ENCODE peak calls at places on chromosomes 2 and 18, in six cellular contexts. D is NCI-H446, C is GM19239, Q is non-pigmented ciliary epithelial cell, F is right lobe of liver, W is Kasumi-1. B is an unnamed sample.

GRCh38 chr18:45851196-45851925 is 25.9 kb downstream of the SIGLEC15 start:
- DNase-seq in F (no peak), C (no peak), W (no peak), Q (no peak), D (no peak), B (no peak)

GRCh38 chr2:144550916-144551315 is 31.0 kb upstream of the ZEB2 start:
- DNase-seq in F (no peak), W (no peak), D (no peak), Q (no peak), C (no peak), B (no peak)

GRCh38 chr2:120660771-120661459 is 74.8 kb upstream of the GLI2 start:
- DNase-seq in W (no peak), C (no peak), F (peak), D (no peak), Q (no peak), B (no peak)

GRCh38 chr2:38290332-38290731 is 86.7 kb downstream of the ATL2 start:
- DNase-seq in F (no peak), W (no peak), D (no peak), C (no peak), Q (no peak), B (no peak)

GRCh38 chr2:126876631-126877030 is 22.1 kb upstream of the TEX51 start:
- DNase-seq in C (no peak), Q (no peak), F (no peak), D (no peak), W (no peak), B (no peak)

GRCh38 chr2:240925576-240926515 is 19.7 kb downstream of the CROCC2 start:
- DNase-seq in D (no peak), W (no peak), Q (no peak), F (peak), C (no peak), B (peak)

GRCh38 chr18:37481491-37481890 is 84.1 kb downstream of the CELF4 start:
- DNase-seq in Q (no peak), F (no peak), W (no peak), D (no peak), C (no peak), B (no peak)

GRCh38 chr18:57780318-57781127 is 22.6 kb downstream of the ATP8B1 start:
- DNase-seq in C (no peak), D (no peak), F (no peak), Q (no peak), W (no peak), B (no peak)

GRCh38 chr2:220373878-220374277 is 746.4 kb downstream of the SLC4A3 start:
- DNase-seq in D (no peak), C (no peak), W (no peak), Q (peak), F (no peak), B (no peak)

GRCh38 chr2:85277416-85278158 is 50.2 kb downstream of the TGOLN2 start:
- DNase-seq in W (no peak), F (no peak), C (no peak), D (no peak), Q (no peak), B (no peak)

GRCh38 chr2:44166096-44166495 is 2.6 kb upstream of the PPM1B start:
- DNase-seq in W (no peak), Q (no peak), D (no peak), C (no peak), F (no peak), B (no peak)

GRCh38 chr2:148614332-148615049 is 30.1 kb upstream of the EPC2 start:
- DNase-seq in W (peak), D (no peak), F (no peak), C (peak), Q (peak), B (no peak)

GRCh38 chr2:18903750-18904149 is 314.4 kb upstream of the NT5C1B start:
- DNase-seq in Q (no peak), F (no peak), W (no peak), C (peak), D (no peak), B (no peak)

GRCh38 chr2:159736048-159736447 is 23.7 kb downstream of the MARCHF7 start:
- DNase-seq in F (no peak), W (no peak), Q (no peak), C (no peak), D (no peak), B (no peak)

GRCh38 chr2:39178756-39179155 is 57.9 kb upstream of the SOS1 start:
- DNase-seq in W (no peak), D (no peak), C (no peak), Q (no peak), F (no peak), B (no peak)

GRCh38 chr2:237601453-237602116 is 11.1 kb upstream of the RAB17 start:
- DNase-seq in Q (no peak), F (no peak), C (no peak), D (no peak), W (no peak), B (no peak)

GRCh38 chr2:17962874-17963273 is 84.4 kb downstream of the KCNS3 start:
- DNase-seq in F (no peak), W (no peak), C (no peak), D (no peak), Q (no peak), B (no peak)

GRCh38 chr2:59096952-59097351 is 855.8 kb upstream of the FANCL start:
- DNase-seq in C (no peak), F (no peak), W (no peak), Q (no peak), D (no peak), B (no peak)

GRCh38 chr18:33051397-33051796 is 278.6 kb upstream of the KLHL14 start:
- DNase-seq in D (no peak), C (no peak), W (no peak), F (no peak), Q (no peak), B (peak)

GRCh38 chr2:75605770-75606535 is 40.6 kb upstream of the MRPL19 start:
- DNase-seq in F (no peak), Q (peak), C (no peak), W (no peak), D (peak), B (no peak)

GRCh38 chr2:26925100-26925791 is 45.2 kb upstream of the MAPRE3 start:
- DNase-seq in D (no peak), W (no peak), C (no peak), F (no peak), Q (no peak), B (no peak)

GRCh38 chr18:37393945-37394609 is 171.5 kb downstream of the CELF4 start:
- DNase-seq in W (no peak), D (peak), C (no peak), F (peak), Q (no peak), B (peak)

GRCh38 chr2:79327460-79327859 is 167.9 kb upstream of the REG3A start:
- DNase-seq in D (no peak), F (no peak), W (peak), C (no peak), Q (no peak), B (no peak)

GRCh38 chr2:176175729-176176074 is 12.8 kb upstream of the HOXD1 start:
- DNase-seq in Q (no peak), C (no peak), W (no peak), F (no peak), D (no peak), B (no peak)